ENCODE peak calls at places on chromosomes 2 and 18, in seven cellular contexts. Z is GM13976, A is heart left ventricle, O is body of pancreas, Y is fibroblast of pulmonary artery, T is GM13977, C is HFF-Myc. Q is an unnamed sample.

GRCh38 chr2:121088251-121089004 is 196.6 kb downstream of the TFCP2L1 start:
- DNase-seq in Z (no peak), A (peak), O (no peak), Y (peak), T (no peak), C (no peak), Q (no peak)

GRCh38 chr2:220198911-220199310 is 571.5 kb downstream of the SLC4A3 start:
- DNase-seq in Z (no peak), A (no peak), O (no peak), Y (peak), T (no peak), C (peak), Q (no peak)

GRCh38 chr2:200728630-200729029 is 83.1 kb upstream of the BZW1 start:
- DNase-seq in Z (no peak), A (peak), O (no peak), Y (peak), T (no peak), C (no peak), Q (no peak)

GRCh38 chr2:202049840-202050239 is 16.2 kb downstream of the FZD7 start:
- DNase-seq in Z (no peak), A (no peak), O (no peak), Y (no peak), T (no peak), C (no peak), Q (no peak)

GRCh38 chr18:57218281-57218680 is 71.4 kb downstream of the BOD1L2 start:
- DNase-seq in Z (no peak), A (no peak), O (no peak), Y (no peak), T (no peak), C (no peak), Q (no peak)

GRCh38 chr2:215882689-215883088 is 130.7 kb downstream of the MREG start:
- DNase-seq in Z (no peak), A (no peak), O (no peak), Y (no peak), T (no peak), C (no peak), Q (no peak)

GRCh38 chr2:111688501-111688900 is 195.5 kb downstream of the ANAPC1 start:
- DNase-seq in Z (no peak), A (no peak), O (no peak), Y (no peak), T (no peak), C (no peak), Q (no peak)

GRCh38 chr2:207216454-207216853 is 50.7 kb upstream of the KLF7 start:
- DNase-seq in Z (no peak), A (no peak), O (no peak), Y (no peak), T (no peak), C (no peak), Q (no peak)

GRCh38 chr2:54455584-54456525 is at the start of gene SPTBN1:
- DNase-seq in Z (peak), A (peak), O (peak), Y (peak), T (peak), C (no peak), Q (peak)

DNA sequence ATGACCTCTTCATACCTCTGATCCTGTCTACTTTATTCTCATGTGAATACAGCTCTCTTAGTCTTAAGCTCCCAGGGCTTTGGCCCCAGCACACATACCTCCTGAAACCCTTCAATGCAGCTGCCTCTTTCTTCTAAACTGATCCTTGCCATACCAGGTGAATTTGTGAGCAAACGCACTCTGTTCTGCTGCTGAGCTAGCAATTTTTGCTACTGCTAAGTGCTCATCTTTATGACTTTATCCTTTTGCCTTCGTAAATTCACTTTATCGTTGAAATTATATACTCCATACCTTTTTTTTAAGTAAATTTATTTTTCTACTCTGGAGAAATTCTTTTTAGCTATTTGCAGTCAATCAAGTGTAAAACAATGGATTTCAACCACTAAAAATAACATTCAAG is 287.7 kb downstream of the CMPK2 start:
- DNase-seq in Z (no peak), A (no peak), O (no peak), Y (no peak), T (no peak), C (no peak), Q (no peak)
- TF ChIP-seq CTCF in Z (no peak), A (no peak), O (no peak), Y (no peak), T (no peak), C (no peak), Q (no peak)

GRCh38 chr18:11514267-11514666 is 95.1 kb upstream of the SLC35G4 start:
- DNase-seq in Z (no peak), A (no peak), O (no peak), Y (no peak), T (no peak), C (no peak), Q (no peak)

GRCh38 chr18:11516988-11517630 is 92.3 kb upstream of the SLC35G4 start:
- DNase-seq in Z (no peak), A (no peak), O (no peak), Y (no peak), T (no peak), C (peak), Q (no peak)

GRCh38 chr18:11511434-11512095 is 97.8 kb upstream of the SLC35G4 start:
- DNase-seq in Z (peak), A (no peak), O (no peak), Y (no peak), T (peak), C (no peak), Q (peak)

GRCh38 chr18:11506871-11507270 is 102.5 kb upstream of the SLC35G4 start:
- DNase-seq in Z (no peak), A (no peak), O (no peak), Y (no peak), T (no peak), C (no peak), Q (no peak)

GRCh38 chr18:11512096-11513030 is 97.0 kb upstream of the SLC35G4 start:
- DNase-seq in Z (no peak), A (no peak), O (no peak), Y (peak), T (no peak), C (no peak), Q (no peak)
- TF ChIP-seq CTCF in Z (peak), A (peak), O (peak), Y (peak), T (peak), C (peak), Q (no peak)

DNA sequence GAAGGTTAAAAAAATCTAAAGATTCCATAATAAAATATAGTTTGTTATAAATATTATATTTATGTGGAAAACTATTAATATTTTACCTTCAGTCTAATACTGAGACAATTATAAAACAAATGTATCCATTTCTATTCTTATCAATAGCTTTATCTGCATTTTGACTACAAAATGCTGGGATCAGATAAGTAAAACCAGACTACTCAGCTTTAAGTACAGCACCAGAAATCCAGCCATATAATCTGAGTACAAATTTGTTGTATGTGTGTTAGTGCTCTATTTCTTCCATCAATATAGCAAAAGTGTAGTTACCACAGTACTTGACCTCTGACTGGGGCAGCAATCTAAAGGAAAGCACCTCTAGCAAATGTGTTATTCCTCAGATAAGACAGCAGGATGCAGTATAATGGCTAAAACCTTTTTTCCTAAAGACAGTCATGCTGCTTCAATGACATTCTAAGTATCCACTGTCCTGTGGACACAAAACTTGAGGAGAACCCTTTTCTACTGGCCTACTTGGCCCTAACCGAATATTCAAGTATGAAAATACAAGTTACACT is 68.1 kb downstream of the OLA1 start:
- DNase-seq in Z (no peak), A (no peak), O (no peak), Y (no peak), T (no peak), C (no peak), Q (no peak)
- TF ChIP-seq CTCF in Z (no peak), A (no peak), O (no peak), Y (peak), T (peak), C (no peak), Q (no peak)

DNA sequence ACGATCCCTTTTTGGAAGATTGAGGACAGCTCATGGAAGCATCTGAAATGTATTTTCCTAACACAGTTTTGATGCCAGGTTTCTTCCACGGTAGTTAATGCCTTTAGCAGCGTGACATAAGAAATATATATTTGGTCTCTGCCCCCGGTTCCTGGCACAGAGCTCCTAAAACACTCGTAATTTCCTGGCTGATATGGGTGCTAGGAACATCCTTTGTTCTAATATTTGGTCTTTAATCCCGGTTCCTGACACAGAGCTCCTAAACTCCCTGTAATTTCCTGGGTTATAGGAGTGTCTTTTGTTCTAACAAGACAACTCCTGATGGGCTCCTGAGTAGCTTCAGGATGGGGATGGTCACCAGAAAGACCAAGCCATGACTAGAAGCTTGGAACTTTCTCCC is 8.1 kb upstream of the CABLES1 start:
- DNase-seq in Z (no peak), A (no peak), O (no peak), Y (peak), T (no peak), C (no peak), Q (no peak)
- TF ChIP-seq CTCF in Z (no peak), A (no peak), O (no peak), Y (no peak), T (no peak), C (no peak), Q (no peak)

Q was measured in GM20000.